ENCODE peak calls at places on chromosomes 11 and 22, in seven cellular contexts. P, F, Z, O, E, W and U are unnamed samples.

GRCh38 chr11:108034034-108034433 is 25.3 kb downstream of the CUL5 start:
- DNase-seq in P (no peak), E (no peak), W (no peak), Z (no peak), F (no peak), O (no peak), U (no peak)

GRCh38 chr11:38089728-38090127 is 1491.7 kb upstream of the RAG2 start:
- DNase-seq in E (no peak), F (no peak), W (no peak), Z (no peak), P (no peak), O (no peak), U (no peak)

GRCh38 chr11:71500601-71501021 is 26.5 kb upstream of the KRTAP5-7 start:
- DNase-seq in F (no peak), W (no peak), E (no peak), P (no peak), O (no peak), Z (no peak), U (no peak)

GRCh38 chr11:66011239-66011784 is 496 bp upstream of the CST6 start:
- DNase-seq in P (no peak), E (no peak), F (no peak), W (no peak), O (peak), Z (peak), U (no peak)

GRCh38 chr22:29031236-29031982 is 30.2 kb downstream of the C22orf31 start:
- DNase-seq in Z (peak), E (peak), P (no peak), F (no peak), O (peak), W (peak), U (peak)

GRCh38 chr22:39954584-39955055 is 5.6 kb upstream of the TMA7B start:
- DNase-seq in Z (no peak), F (no peak), O (no peak), E (no peak), W (no peak), P (no peak), U (no peak)

GRCh38 chr11:76216536-76217326 is 10.4 kb upstream of the WNT11 start:
- DNase-seq in E (no peak), Z (no peak), W (no peak), F (no peak), P (no peak), O (peak), U (no peak)

GRCh38 chr11:117604349-117604995 is 192.5 kb downstream of the DSCAML1 start:
- DNase-seq in E (no peak), P (no peak), Z (no peak), F (no peak), O (peak), W (no peak), U (no peak)

GRCh38 chr11:105078283-105078682 is 33.1 kb upstream of the CARD16 start:
- DNase-seq in E (no peak), P (no peak), Z (no peak), F (no peak), O (no peak), W (no peak), U (no peak)

GRCh38 chr11:107970049-107970448 is 38.6 kb upstream of the CUL5 start:
- DNase-seq in Z (peak), P (no peak), O (no peak), E (no peak), F (no peak), W (no peak), U (no peak)

GRCh38 chr22:31647066-31647465 is 14.9 kb downstream of the PISD start:
- DNase-seq in Z (no peak), W (no peak), E (no peak), O (no peak), F (no peak), P (no peak), U (no peak)
- H3K27ac ChIP-seq in Z (peak), W (no peak), E (peak), O (no peak), F (no peak), P (no peak), U (no peak)

GRCh38 chr11:93577291-93577690 is 34.1 kb upstream of the SMCO4 start:
- DNase-seq in F (no peak), O (no peak), P (no peak), E (no peak), W (no peak), Z (no peak), U (no peak)
- H3K27ac ChIP-seq in F (no peak), O (no peak), P (no peak), E (no peak), W (no peak), Z (no peak), U (peak)

GRCh38 chr11:60840711-60841430 is 1.0 kb upstream of the CCDC86 start:
- DNase-seq in P (no peak), E (peak), W (peak), F (no peak), Z (no peak), O (no peak), U (peak)
- H3K27ac ChIP-seq in P (peak), E (peak), W (peak), F (peak), Z (peak), O (no peak), U (peak)

GRCh38 chr11:26198697-26199096 is 133.2 kb upstream of the ANO3 start:
- DNase-seq in F (no peak), P (no peak), O (no peak), Z (no peak), W (no peak), E (no peak), U (no peak)

GRCh38 chr11:26188559-26188958 is 143.4 kb upstream of the ANO3 start:
- DNase-seq in F (no peak), E (no peak), O (no peak), W (no peak), P (no peak), Z (no peak), U (no peak)

GRCh38 chr11:26191193-26191592 is 140.7 kb upstream of the ANO3 start:
- DNase-seq in E (no peak), F (no peak), Z (no peak), W (no peak), P (no peak), O (no peak), U (no peak)

GRCh38 chr11:26194871-26195270 is 137.1 kb upstream of the ANO3 start:
- DNase-seq in Z (no peak), O (no peak), P (no peak), E (no peak), F (no peak), W (no peak), U (no peak)

GRCh38 chr11:26193714-26194373 is 138.1 kb upstream of the ANO3 start:
- DNase-seq in W (no peak), O (no peak), E (no peak), Z (peak), F (no peak), P (no peak), U (no peak)
- H3K27ac ChIP-seq in W (no peak), O (no peak), E (no peak), Z (no peak), F (no peak), P (no peak), U (no peak)

DNA sequence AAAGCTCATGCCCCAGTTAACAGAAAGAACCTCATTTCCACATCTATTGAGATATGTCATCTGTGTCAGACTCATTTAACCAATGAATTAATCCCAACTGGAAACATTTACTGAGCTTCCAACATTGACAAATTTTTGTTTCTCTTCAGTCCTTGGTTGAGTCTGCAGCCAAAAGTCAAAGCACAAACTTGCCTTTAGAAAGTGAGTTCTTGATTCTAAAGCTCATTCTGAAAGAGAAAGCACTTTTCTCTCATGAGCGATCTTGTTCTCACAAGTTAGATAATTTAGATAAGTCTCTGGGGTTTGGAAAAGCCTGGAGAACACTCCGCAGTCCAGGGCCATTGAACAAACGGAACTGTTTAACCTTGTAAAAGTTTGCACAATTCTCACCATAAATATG is 239.9 kb upstream of the ARHGAP20 start:
- DNase-seq in W (no peak), P (no peak), E (no peak), F (no peak), Z (no peak), O (no peak), U (no peak)
- H3K27ac ChIP-seq in W (no peak), P (peak), E (no peak), F (peak), Z (no peak), O (no peak), U (peak)

DNA sequence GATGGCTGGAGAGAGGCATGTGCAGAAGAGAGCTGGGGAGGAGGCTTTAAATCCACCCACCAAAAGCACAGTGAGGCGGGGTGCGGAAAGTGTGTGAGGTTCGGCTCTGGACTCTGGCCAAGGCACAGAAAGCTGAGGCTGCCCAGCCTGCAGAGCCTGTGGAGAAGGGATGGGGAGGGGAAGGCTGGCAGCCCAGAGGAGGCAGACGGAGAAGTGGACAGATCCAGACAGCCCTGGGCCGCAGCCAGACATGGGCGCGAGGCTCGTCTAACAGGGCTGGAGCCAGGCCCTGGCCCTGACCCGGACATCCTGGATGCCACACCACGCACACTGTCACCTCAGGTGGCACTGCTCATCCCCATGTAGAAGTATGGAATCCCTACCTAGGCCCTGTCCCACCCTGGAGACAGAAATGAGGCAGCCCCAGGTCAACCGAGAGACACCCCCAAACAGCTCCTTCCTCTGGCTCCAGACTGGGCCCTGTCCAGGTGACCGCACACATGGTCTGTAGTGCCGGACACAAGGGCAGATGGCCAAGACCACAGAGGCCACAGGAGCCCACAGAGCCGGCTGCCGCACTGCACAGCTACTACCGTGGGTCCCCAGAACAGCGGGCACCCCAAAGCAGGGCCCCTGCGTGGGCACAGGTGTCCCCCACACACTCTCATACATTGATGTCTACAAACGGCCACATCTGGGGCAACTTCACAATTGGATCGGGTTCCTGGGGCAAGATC is 16.6 kb upstream of the MOB2 start:
- DNase-seq in E (peak), F (no peak), W (no peak), O (no peak), P (no peak), Z (no peak), U (no peak)
- H3K27ac ChIP-seq in E (no peak), F (no peak), W (peak), O (peak), P (no peak), Z (no peak), U (peak)

DNA sequence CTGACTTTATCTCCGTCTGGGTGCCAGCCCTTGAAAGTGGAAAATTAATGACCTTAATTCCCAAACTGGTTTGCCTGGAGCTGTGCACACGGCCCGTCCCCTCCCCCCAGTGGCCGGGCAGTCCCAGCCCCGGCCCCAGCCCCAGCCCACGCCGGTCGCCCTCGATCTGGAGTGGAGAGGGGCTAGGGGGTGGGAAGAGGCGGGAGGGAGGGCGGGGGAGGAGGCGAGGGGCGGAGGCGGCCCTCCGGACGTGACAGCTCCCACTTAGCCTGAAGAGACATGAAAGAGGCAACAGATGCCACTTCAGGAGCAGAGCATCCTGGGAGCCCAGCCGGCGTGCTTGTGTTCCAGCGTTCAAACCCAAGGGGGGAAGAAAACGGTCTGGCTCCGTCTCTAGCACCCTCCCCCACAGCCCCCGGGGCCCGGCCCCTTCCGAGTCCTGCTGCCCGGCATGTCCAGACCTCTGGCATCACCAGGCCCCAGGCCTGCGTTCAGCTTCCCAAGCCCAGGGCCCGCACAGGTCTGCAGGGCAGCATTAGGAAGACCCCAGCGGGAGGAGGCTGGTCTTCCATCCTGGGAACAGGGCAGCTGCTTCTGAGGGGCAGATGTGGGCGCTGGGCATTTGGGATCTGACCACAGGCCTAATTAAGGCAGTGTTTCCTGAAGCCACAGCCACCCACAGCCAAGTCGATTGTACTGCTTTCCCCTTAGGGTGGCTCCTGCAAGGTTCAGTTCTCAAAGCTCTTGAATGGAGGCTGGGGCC is 20.0 kb upstream of the LMO1 start:
- DNase-seq in E (no peak), F (peak), P (peak), O (peak), W (no peak), Z (peak), U (no peak)
- H3K27ac ChIP-seq in E (no peak), F (no peak), P (no peak), O (peak), W (no peak), Z (no peak), U (peak)

GRCh38 chr11:27081056-27081455 is 40.4 kb downstream of the BBOX1 start:
- DNase-seq in Z (no peak), O (no peak), E (no peak), P (no peak), F (no peak), W (no peak), U (no peak)

GRCh38 chr11:27076121-27076589 is 35.5 kb downstream of the BBOX1 start:
- DNase-seq in F (no peak), P (no peak), Z (no peak), E (no peak), W (no peak), O (peak), U (no peak)

GRCh38 chr11:27075192-27075591 is 34.6 kb downstream of the BBOX1 start:
- DNase-seq in O (no peak), E (no peak), P (no peak), W (no peak), F (no peak), Z (no peak), U (no peak)

GRCh38 chr11:27075655-27076054 is 35.0 kb downstream of the BBOX1 start:
- DNase-seq in Z (no peak), E (no peak), F (no peak), W (no peak), P (no peak), O (no peak), U (no peak)
- H3K27ac ChIP-seq in Z (no peak), E (no peak), F (peak), W (no peak), P (no peak), O (no peak), U (no peak)